ENCODE peak calls at places on chromosomes 3 and 15, in seven cellular contexts. N is naive thymus-derived CD8-positive, alpha-beta T cell; G is EH; R is breast epithelium; M is WTC11; U is activated CD8-positive, alpha-beta memory T cell treated with anti-CD3 and anti-CD28 coated beads for 1 hour; D is HEK293T. W is an unnamed sample.

GRCh38 chr3:116413319-116413718 is 32.0 kb downstream of the LSAMP start:
- DNase-seq in D (peak; percentile 12), N (no peak), G (no peak), M (no peak), U (no peak), R (no peak), W (no peak)

GRCh38 chr15:65791335-65792129 is 561 bp downstream of the DENND4A start:
- DNase-seq in N (peak; percentile 77), M (peak; percentile 67), D (peak; percentile 52), G (no peak), U (peak; percentile 16), R (peak; percentile 44), W (peak; percentile 52)

GRCh38 chr15:45630958-45631691 is 3.7 kb upstream of the SQOR start:
- DNase-seq in N (no peak), M (no peak), D (no peak), U (no peak), G (peak; percentile 94), R (no peak), W (no peak)

GRCh38 chr15:71532994-71533393 is 277.4 kb upstream of the NR2E3 start:
- DNase-seq in D (peak; percentile 54), N (no peak), R (no peak), G (peak; percentile 48), U (no peak), M (peak; percentile 32), W (no peak)

GRCh38 chr3:195856410-195857084 is 44.8 kb upstream of the MUC4 start:
- DNase-seq in D (no peak), R (no peak), G (no peak), U (no peak), N (peak; percentile 50), M (no peak), W (no peak)

GRCh38 chr15:100125627-100126231 is 216.0 kb downstream of the ADAMTS17 start:
- DNase-seq in N (no peak), U (no peak), D (no peak), M (no peak), G (no peak), R (peak; percentile 40), W (no peak)

GRCh38 chr3:24296441-24297205 is 198.0 kb downstream of the THRB start:
- DNase-seq in U (no peak), N (no peak), G (peak; percentile 3), M (no peak), D (no peak), R (no peak), W (no peak)

GRCh38 chr15:50879016-50879415 is 29.5 kb upstream of the AP4E1 start:
- DNase-seq in G (no peak), U (no peak), M (no peak), N (no peak), D (no peak), R (no peak), W (no peak)

GRCh38 chr15:35753486-35753885 is 207.5 kb upstream of the DPH6 start:
- DNase-seq in N (no peak), G (peak; percentile 36), M (no peak), U (no peak), D (no peak), R (no peak), W (no peak)

GRCh38 chr3:148955544-148956346 is 35.6 kb upstream of the GYG1 start:
- DNase-seq in D (peak; percentile 62), R (peak; percentile 75), G (peak; percentile 98), M (no peak), N (no peak), U (no peak), W (peak; percentile 55)

GRCh38 chr15:101022306-101022705 is 103.1 kb downstream of the LRRK1 start:
- DNase-seq in N (no peak), G (no peak), U (no peak), R (no peak), M (no peak), D (no peak), W (no peak)

GRCh38 chr3:127701281-127701792 is 28.6 kb downstream of the ABTB1 start:
- DNase-seq in U (no peak), R (no peak), G (no peak), M (no peak), N (no peak), D (no peak), W (no peak)

GRCh38 chr3:182682263-182683229 is 110.8 kb upstream of the ATP11B start:
- DNase-seq in N (peak; percentile 78), G (peak; percentile 24), M (peak; percentile 85), D (peak; percentile 58), R (no peak), U (peak; percentile 28), W (peak; percentile 42)

GRCh38 chr3:29291262-29291981 is 10.6 kb downstream of the RBMS3 start:
- DNase-seq in N (no peak), M (no peak), G (peak; percentile 7), R (no peak), D (no peak), U (no peak), W (no peak)

W was measured in immature natural killer cell.